ENCODE peak calls at places on chromosomes 1 and 21, in seven cellular contexts. R is T47D; E is AG04449; L is stimulated activated CD4-positive, alpha-beta T cell treated with anti-CD3 and anti-CD28 coated beads, Interleukin-1b, Interleukin-23, amount 100 ng/mL, for 24 hours; D is GM20000; M is activated T-cell treated with anti-CD3 and anti-CD28 coated beads for 24 hours; Z is NAMALWA. H is an unnamed sample.

GRCh38 chr1:32111789-32112188 is 3.9 kb downstream of the KPNA6 start:
- DNase-seq in D (no peak), L (no peak), Z (no peak), M (no peak), R (no peak), E (no peak), H (peak)

GRCh38 chr1:226643167-226643566 is 94.6 kb downstream of the STUM start:
- DNase-seq in Z (no peak), L (peak), D (peak), R (no peak), E (no peak), M (peak), H (no peak)

GRCh38 chr1:1292442-1292779 is 12.2 kb downstream of the SCNN1D start:
- DNase-seq in M (no peak), R (no peak), Z (no peak), L (no peak), D (no peak), E (no peak), H (no peak)

GRCh38 chr21:16605588-16605987 is 875.8 kb downstream of the USP25 start:
- DNase-seq in D (no peak), Z (no peak), R (no peak), M (no peak), E (no peak), L (no peak), H (no peak)

GRCh38 chr1:216665381-216665780 is 57.8 kb downstream of the ESRRG start:
- DNase-seq in L (no peak), R (no peak), E (no peak), Z (no peak), M (no peak), D (no peak), H (peak)

GRCh38 chr1:177106614-177107365 is 57.7 kb downstream of the ASTN1 start:
- DNase-seq in E (no peak), Z (no peak), R (peak), D (no peak), L (no peak), M (no peak), H (no peak)

GRCh38 chr1:185044981-185045792 is at the start of gene RNF2:
- DNase-seq in R (peak), M (peak), L (peak), Z (peak), D (peak), E (no peak), H (peak)

GRCh38 chr1:157193702-157194391 is 55.7 kb upstream of the ETV3 start:
- DNase-seq in E (no peak), Z (peak), M (peak), L (peak), D (peak), R (peak), H (peak)

GRCh38 chr1:62746086-62746808 is 37.7 kb upstream of the ATG4C start:
- DNase-seq in Z (peak), M (no peak), L (no peak), E (no peak), D (peak), R (peak), H (peak)

GRCh38 chr1:106185089-106185488 is 871.4 kb upstream of the PRMT6 start:
- DNase-seq in R (no peak), E (no peak), Z (no peak), L (no peak), D (no peak), M (no peak), H (no peak)

GRCh38 chr1:231590453-231591198 is 36.0 kb upstream of the DISC1 start:
- DNase-seq in R (peak), L (no peak), M (no peak), D (peak), Z (peak), E (peak), H (peak)

GRCh38 chr1:116763787-116764465 is 9.7 kb downstream of the CD2 start:
- DNase-seq in Z (peak), M (no peak), D (no peak), E (no peak), L (no peak), R (peak), H (no peak)

GRCh38 chr1:58883888-58884482 is 100.1 kb upstream of the JUN start:
- DNase-seq in L (no peak), E (no peak), Z (no peak), M (no peak), D (peak), R (no peak), H (no peak)

GRCh38 chr1:2955652-2956051 is 65.6 kb upstream of the ACTRT2 start:
- DNase-seq in D (no peak), M (no peak), Z (no peak), E (no peak), L (no peak), R (no peak), H (no peak)

GRCh38 chr1:207058878-207059867 is 6.1 kb downstream of the PFKFB2 start:
- DNase-seq in Z (no peak), D (no peak), E (no peak), R (no peak), L (no peak), M (no peak), H (no peak)

GRCh38 chr1:167763525-167764220 is 41.9 kb downstream of the MPZL1 start:
- DNase-seq in L (no peak), M (no peak), E (no peak), D (no peak), R (peak), Z (no peak), H (peak)

GRCh38 chr1:92791487-92792058 is 6.7 kb upstream of the EVI5 start:
- DNase-seq in Z (no peak), E (no peak), D (no peak), R (no peak), L (no peak), M (no peak), H (no peak)

GRCh38 chr1:202034683-202035462 is 24.5 kb downstream of the ELF3 start:
- DNase-seq in L (no peak), R (peak), E (peak), D (peak), Z (no peak), M (no peak), H (peak)

GRCh38 chr21:35652872-35653271 is 407.5 kb downstream of the SETD4 start:
- DNase-seq in E (no peak), R (no peak), Z (peak), M (no peak), D (no peak), L (no peak), H (no peak)

GRCh38 chr1:101588677-101589076 is 351.9 kb downstream of the S1PR1 start:
- DNase-seq in E (no peak), D (no peak), M (no peak), L (no peak), Z (no peak), R (no peak), H (no peak)

GRCh38 chr21:16624468-16625102 is 888.3 kb upstream of the CXADR start:
- DNase-seq in E (no peak), M (no peak), L (no peak), Z (peak), D (no peak), R (no peak), H (no peak)

GRCh38 chr1:223887724-223888428 is 42.1 kb upstream of the TP53BP2 start:
- DNase-seq in D (no peak), M (no peak), R (no peak), E (peak), Z (no peak), L (no peak), H (peak)

GRCh38 chr1:94697839-94698238 is 122.3 kb upstream of the SLC44A3 start:
- DNase-seq in Z (no peak), M (no peak), R (no peak), E (no peak), L (no peak), D (no peak), H (no peak)

GRCh38 chr1:192668434-192668983 is 32.6 kb downstream of the RGS13 start:
- DNase-seq in M (no peak), Z (no peak), R (peak), E (no peak), L (no peak), D (no peak), H (no peak)

GRCh38 chr1:85132078-85132715 is 68.6 kb downstream of the SYDE2 start:
- DNase-seq in R (no peak), E (no peak), D (no peak), Z (no peak), L (no peak), M (no peak), H (no peak)

GRCh38 chr1:6111571-6111970 is 65.9 kb downstream of the KCNAB2 start:
- DNase-seq in Z (no peak), D (no peak), R (no peak), M (no peak), E (no peak), L (no peak), H (peak)

GRCh38 chr1:115748396-115749130 is 20.0 kb downstream of the CASQ2 start:
- DNase-seq in Z (no peak), R (no peak), M (no peak), E (no peak), L (no peak), D (no peak), H (peak)

GRCh38 chr1:245768596-245768995 is 613.8 kb downstream of the KIF26B start:
- DNase-seq in M (no peak), Z (no peak), L (no peak), D (no peak), E (no peak), R (no peak), H (no peak)

GRCh38 chr1:110243581-110243980 is 33.5 kb downstream of the KCNC4 start:
- DNase-seq in M (no peak), D (no peak), L (no peak), R (no peak), E (no peak), Z (peak), H (no peak)

GRCh38 chr1:41954533-41954944 is 35.8 kb upstream of the HIVEP3 start:
- DNase-seq in L (no peak), E (no peak), D (no peak), Z (no peak), R (no peak), M (no peak), H (peak)